ENCODE peak calls at places on chromosomes 7 and 10, in four cellular contexts. One of them, this sample, is unnamed.

GRCh38 chr7:154931906-154932305 is 71.0 kb downstream of the PAXIP1 start:
- DNase-seq in MCF 10A: no peak
- DNase-seq in stimulated activated CD4-positive, alpha-beta T cell treated with anti-CD3 and anti-CD28 coated beads, Interleukin-15, amount 100 ng/mL, for 1 hour: no peak
- DNase-seq in activated effector memory CD4-positive, alpha-beta T cell treated with anti-CD3 and anti-CD28 coated beads, Interleukin-2, amount 50 U/mL, for 16 hours: no peak
- DNase-seq in this sample: no peak

GRCh38 chr10:4270116-4270515 is 485.1 kb upstream of the KLF6 start:
- DNase-seq in MCF 10A: peak; percentile 47
- DNase-seq in activated effector memory CD4-positive, alpha-beta T cell treated with anti-CD3 and anti-CD28 coated beads, Interleukin-2, amount 50 U/mL, for 16 hours: no peak
- DNase-seq in stimulated activated CD4-positive, alpha-beta T cell treated with anti-CD3 and anti-CD28 coated beads, Interleukin-15, amount 100 ng/mL, for 1 hour: no peak
- DNase-seq in this sample: no peak

GRCh38 chr7:151491859-151492258 is 27.8 kb downstream of the RHEB start:
- DNase-seq in activated effector memory CD4-positive, alpha-beta T cell treated with anti-CD3 and anti-CD28 coated beads, Interleukin-2, amount 50 U/mL, for 16 hours: no peak
- DNase-seq in MCF 10A: peak; percentile 86
- DNase-seq in stimulated activated CD4-positive, alpha-beta T cell treated with anti-CD3 and anti-CD28 coated beads, Interleukin-15, amount 100 ng/mL, for 1 hour: no peak
- DNase-seq in this sample: no peak

GRCh38 chr10:82742478-82742877 is 867.5 kb downstream of the NRG3 start:
- DNase-seq in MCF 10A: peak; percentile 69
- DNase-seq in stimulated activated CD4-positive, alpha-beta T cell treated with anti-CD3 and anti-CD28 coated beads, Interleukin-15, amount 100 ng/mL, for 1 hour: no peak
- DNase-seq in activated effector memory CD4-positive, alpha-beta T cell treated with anti-CD3 and anti-CD28 coated beads, Interleukin-2, amount 50 U/mL, for 16 hours: no peak
- DNase-seq in this sample: no peak

GRCh38 chr10:7626283-7626682 is 40.5 kb downstream of the ITIH5 start:
- DNase-seq in stimulated activated CD4-positive, alpha-beta T cell treated with anti-CD3 and anti-CD28 coated beads, Interleukin-15, amount 100 ng/mL, for 1 hour: no peak
- DNase-seq in activated effector memory CD4-positive, alpha-beta T cell treated with anti-CD3 and anti-CD28 coated beads, Interleukin-2, amount 50 U/mL, for 16 hours: no peak
- DNase-seq in MCF 10A: peak; percentile 42
- DNase-seq in this sample: no peak

GRCh38 chr7:106736508-106737201 is 75.7 kb upstream of the CCDC71L start:
- DNase-seq in stimulated activated CD4-positive, alpha-beta T cell treated with anti-CD3 and anti-CD28 coated beads, Interleukin-15, amount 100 ng/mL, for 1 hour: no peak
- DNase-seq in activated effector memory CD4-positive, alpha-beta T cell treated with anti-CD3 and anti-CD28 coated beads, Interleukin-2, amount 50 U/mL, for 16 hours: peak; percentile 66
- DNase-seq in MCF 10A: peak; percentile 84
- DNase-seq in this sample: peak; percentile 8

GRCh38 chr10:119973261-119973660 is 80.7 kb downstream of the SEC23IP start:
- DNase-seq in activated effector memory CD4-positive, alpha-beta T cell treated with anti-CD3 and anti-CD28 coated beads, Interleukin-2, amount 50 U/mL, for 16 hours: no peak
- DNase-seq in MCF 10A: peak; percentile 13
- DNase-seq in stimulated activated CD4-positive, alpha-beta T cell treated with anti-CD3 and anti-CD28 coated beads, Interleukin-15, amount 100 ng/mL, for 1 hour: no peak
- DNase-seq in this sample: no peak

GRCh38 chr7:36076073-36076472 is 77.0 kb upstream of the EEPD1 start:
- DNase-seq in stimulated activated CD4-positive, alpha-beta T cell treated with anti-CD3 and anti-CD28 coated beads, Interleukin-15, amount 100 ng/mL, for 1 hour: no peak
- DNase-seq in MCF 10A: no peak
- DNase-seq in activated effector memory CD4-positive, alpha-beta T cell treated with anti-CD3 and anti-CD28 coated beads, Interleukin-2, amount 50 U/mL, for 16 hours: no peak
- DNase-seq in this sample: no peak

This sample was measured in thyroid gland.